ENCODE peak calls at places on chromosome 13, in four cellular contexts. L, J, Q and D are unnamed samples.

GRCh38 chr13:79671420-79671819 is 190.5 kb downstream of the NDFIP2 start:
- DNase-seq in L (no peak), J (no peak), Q (no peak), D (no peak)

GRCh38 chr13:93116809-93117208 is 109.8 kb upstream of the GPC6 start:
- DNase-seq in L (no peak), J (peak; percentile 11), Q (no peak), D (no peak)

GRCh38 chr13:73171926-73172325 is 113.1 kb downstream of the KLF5 start:
- DNase-seq in L (no peak), J (peak; percentile 19), Q (no peak), D (peak; percentile 18)

GRCh38 chr13:113001251-113002140 is 32.5 kb downstream of the MCF2L start:
- DNase-seq in L (no peak), J (peak; percentile 6), Q (no peak), D (peak; percentile 22)

GRCh38 chr13:72586519-72586918 is 140.9 kb downstream of the MZT1 start:
- DNase-seq in L (no peak), J (peak; percentile 52), Q (no peak), D (no peak)

GRCh38 chr13:33644607-33645543 is 173.1 kb upstream of the RFC3 start:
- DNase-seq in L (no peak), J (peak; percentile 77), Q (peak; percentile 54), D (no peak)

GRCh38 chr13:29908917-29909755 is 58.7 kb upstream of the UBL3 start:
- DNase-seq in L (no peak), J (no peak), Q (no peak), D (no peak)

GRCh38 chr13:95188128-95188527 is 113.1 kb downstream of the ABCC4 start:
- DNase-seq in L (no peak), J (peak; percentile 22), Q (no peak), D (no peak)

GRCh38 chr13:36872621-36873020 is 47.4 kb downstream of the SMAD9 start:
- DNase-seq in L (no peak), J (no peak), Q (no peak), D (no peak)

GRCh38 chr13:110869805-110870706 is 44.8 kb downstream of the ANKRD10 start:
- DNase-seq in L (peak; percentile 92), J (peak; percentile 100), Q (peak; percentile 92), D (peak; percentile 99)

GRCh38 chr13:99986751-99987150 is 5.2 kb downstream of the ZIC2 start:
- DNase-seq in L (no peak), J (no peak), Q (no peak), D (no peak)

GRCh38 chr13:45419945-45420344 is 1.8 kb upstream of the SLC25A30 start:
- DNase-seq in L (peak; percentile 28), J (no peak), Q (no peak), D (no peak)

GRCh38 chr13:93180376-93180966 is 46.1 kb upstream of the GPC6 start:
- DNase-seq in L (no peak), J (peak; percentile 41), Q (no peak), D (no peak)

DNA sequence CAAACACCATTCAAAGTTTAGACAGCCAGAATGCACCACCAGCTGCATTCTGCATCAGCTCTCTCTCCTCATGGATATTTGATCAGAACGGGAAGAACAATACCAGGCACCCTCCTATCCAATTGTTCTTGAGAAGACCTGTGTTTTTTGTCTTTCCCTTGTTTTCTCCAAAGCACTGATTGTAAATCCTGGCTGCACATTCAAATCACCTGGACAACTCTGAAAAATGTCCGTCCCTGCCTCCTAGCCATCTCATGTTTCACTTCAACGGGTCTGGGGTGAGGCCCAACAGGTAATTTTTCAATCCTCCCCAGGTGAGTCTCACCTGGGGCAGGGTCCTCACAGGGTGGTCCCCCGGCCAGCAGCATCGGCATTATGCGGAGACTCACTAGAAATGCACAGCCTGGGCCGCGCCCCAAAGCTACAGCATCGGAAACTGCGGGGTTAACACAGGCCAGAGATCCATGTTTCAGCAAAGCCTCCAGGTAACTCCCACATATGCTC is 5.5 kb downstream of the IRS2 start:
- DNase-seq in L (no peak), J (no peak), Q (no peak), D (no peak)
- H3K4me3 ChIP-seq in L (peak overlapping the region; percentile 20), J (peak overlapping the region; percentile 62), Q (peak overlapping the region; percentile 41), D (peak overlapping the region; percentile 54)

GRCh38 chr13:106528711-106529414 is 6.6 kb downstream of the EFNB2 start:
- DNase-seq in L (no peak), J (no peak), Q (no peak), D (no peak)

GRCh38 chr13:106532111-106532929 is 3.1 kb downstream of the EFNB2 start:
- DNase-seq in L (no peak), J (peak; percentile 56), Q (no peak), D (no peak)

GRCh38 chr13:106529415-106530208 is 5.8 kb downstream of the EFNB2 start:
- DNase-seq in L (no peak), J (no peak), Q (no peak), D (no peak)

GRCh38 chr13:106530907-106531520 is 4.4 kb downstream of the EFNB2 start:
- DNase-seq in L (no peak), J (no peak), Q (no peak), D (no peak)

GRCh38 chr13:106530209-106530906 is 5.1 kb downstream of the EFNB2 start:
- DNase-seq in L (no peak), J (no peak), Q (peak; percentile 50), D (no peak)
- H3K4me3 ChIP-seq in L (no peak overlapping the region), J (peak overlapping the region; percentile 17), Q (peak overlapping the region; percentile 79), D (peak overlapping the region; percentile 73)

DNA sequence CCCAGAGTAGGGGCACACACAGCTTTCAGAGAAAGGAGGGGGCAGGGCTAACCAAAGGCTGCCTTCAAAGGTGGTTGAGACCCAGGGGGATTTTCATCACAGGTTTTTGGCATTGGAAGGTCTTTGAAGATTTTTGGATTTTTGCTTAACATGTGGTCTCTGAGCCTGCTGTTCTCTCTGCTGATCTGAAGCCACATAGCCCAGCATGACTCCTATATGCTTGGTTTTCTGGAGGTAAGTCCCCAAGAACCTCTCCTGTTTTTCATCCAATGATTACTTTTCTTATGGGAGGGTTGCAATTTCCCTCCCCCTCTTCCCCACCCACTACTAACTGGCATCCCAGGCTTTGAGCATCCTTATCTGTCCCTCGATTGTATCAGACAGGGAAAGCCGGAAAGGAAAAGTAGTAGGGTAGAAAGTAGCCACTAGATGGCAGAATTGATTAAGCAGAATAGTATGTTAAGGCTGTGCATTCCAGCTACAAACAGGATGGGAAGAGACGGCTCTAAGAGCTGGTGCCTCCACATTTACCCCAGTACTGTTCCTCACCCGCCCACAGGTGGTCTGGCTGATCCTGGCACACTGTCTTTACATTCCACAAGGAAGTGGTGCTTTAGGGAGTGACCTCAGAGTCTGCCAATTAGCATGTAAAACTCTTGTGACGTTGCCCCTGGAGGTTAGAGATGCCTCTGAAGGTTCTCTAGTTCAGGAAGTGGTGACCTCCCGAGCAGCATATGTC is 218.9 kb upstream of the EDNRB start:
- DNase-seq in L (no peak), J (peak; percentile 78), Q (no peak), D (peak; percentile 14)
- H3K4me3 ChIP-seq in L (no peak overlapping the region), J (no peak overlapping the region), Q (no peak overlapping the region), D (no peak overlapping the region)

DNA sequence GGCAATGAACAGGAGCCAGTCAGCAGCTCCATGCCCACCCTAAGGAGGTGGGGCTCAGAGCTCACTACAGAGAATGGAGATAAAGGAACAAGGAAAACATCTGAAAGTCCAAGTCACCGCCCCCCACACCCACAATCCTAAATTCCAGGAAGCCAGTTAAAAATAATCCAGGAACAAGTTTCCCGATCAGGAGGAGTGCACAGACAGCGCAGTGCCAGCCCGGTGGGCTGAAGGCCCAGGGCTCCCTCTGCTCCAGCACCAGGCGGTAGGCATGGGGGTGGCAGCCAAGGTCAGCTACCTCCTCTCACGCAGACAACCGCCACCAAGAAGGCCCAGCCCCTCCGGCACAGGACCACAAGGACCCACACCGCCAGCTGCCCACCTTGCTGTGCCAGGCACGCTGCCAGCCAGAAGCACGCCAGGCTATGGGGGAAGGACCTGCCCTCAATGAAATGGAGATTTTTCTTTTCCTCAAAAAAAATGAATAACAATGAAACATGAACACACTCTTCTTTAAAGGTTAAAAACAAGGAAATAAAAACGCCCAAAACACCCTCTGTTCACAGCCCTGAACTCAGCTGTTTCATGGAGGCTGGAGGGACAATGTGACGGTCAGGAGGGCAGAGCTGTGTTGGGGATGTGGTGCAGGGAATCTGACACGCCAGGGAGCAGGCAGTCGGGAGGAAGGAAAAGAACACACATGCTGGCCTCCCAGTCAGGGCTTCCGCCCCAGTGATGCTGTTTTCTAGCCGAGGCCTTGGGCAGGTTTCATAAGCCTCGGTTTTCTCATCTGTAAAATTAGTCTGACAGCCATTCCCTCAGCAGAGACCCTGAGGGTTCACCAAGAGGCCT is 11.0 kb downstream of the STK24 start:
- DNase-seq in L (peak; percentile 85), J (no peak), Q (peak; percentile 51), D (no peak)
- H3K4me3 ChIP-seq in L (no peak overlapping the region), J (no peak overlapping the region), Q (no peak overlapping the region), D (no peak overlapping the region)

DNA sequence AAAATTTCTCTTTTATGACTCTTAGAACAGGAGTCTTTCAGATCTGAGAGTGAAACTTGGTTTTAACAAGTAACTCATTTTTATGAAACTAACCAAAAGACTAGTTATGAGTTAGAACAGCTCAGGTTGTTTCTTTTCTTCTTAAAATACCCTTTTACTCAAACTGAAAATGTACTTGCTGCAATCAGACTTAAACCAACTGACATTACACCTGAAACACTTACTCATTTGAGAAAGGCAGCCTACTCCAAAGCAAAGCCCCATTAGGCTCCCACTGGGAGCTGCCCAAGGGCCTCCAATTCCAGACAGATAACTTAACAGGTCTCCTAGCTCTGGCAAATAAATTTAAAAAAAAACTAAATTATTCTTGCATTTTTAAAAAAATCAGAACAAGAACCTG is 3.6 kb downstream of the FOXO1 start:
- DNase-seq in L (no peak), J (no peak), Q (no peak), D (no peak)
- H3K4me3 ChIP-seq in L (no peak overlapping the region), J (peak overlapping the region; percentile 68), Q (peak overlapping the region; percentile 88), D (no peak overlapping the region)